ENCODE peak calls at places on chromosomes 4 and X, in seven cellular contexts. N, K, Y, L, B, W and E are unnamed samples.

GRCh38 chrX:119249836-119250340 is 13.8 kb downstream of the PGRMC1 start:
- DNase-seq in K (no peak), B (peak), L (no peak), Y (no peak), W (no peak), N (no peak), E (no peak)

GRCh38 chrX:24167719-24168472 is 18.4 kb downstream of the ZFX start:
- DNase-seq in B (peak), K (no peak), N (no peak), W (no peak), Y (no peak), L (no peak), E (peak)

GRCh38 chr4:73828945-73829344 is 7.5 kb upstream of the CXCL6 start:
- DNase-seq in K (no peak), N (no peak), W (peak), B (no peak), L (no peak), Y (peak), E (no peak)

GRCh38 chrX:2928127-2928582 is 984 bp downstream of the ARSD start:
- DNase-seq in K (peak), W (no peak), L (no peak), B (no peak), N (peak), Y (no peak), E (peak)

GRCh38 chr4:25865586-25865985 is 2.8 kb upstream of the SEL1L3 start:
- DNase-seq in L (peak), B (no peak), N (no peak), W (peak), Y (no peak), K (no peak), E (no peak)

GRCh38 chr4:117811731-117812130 is 222.6 kb upstream of the NDST3 start:
- DNase-seq in Y (no peak), B (no peak), K (no peak), W (no peak), L (no peak), N (no peak), E (no peak)

GRCh38 chr4:153432971-153433752 is 33.0 kb upstream of the TMEM131L start:
- DNase-seq in K (peak), L (peak), N (peak), B (peak), W (peak), Y (peak), E (peak)

GRCh38 chrX:33195698-33196097 is 15.7 kb downstream of the DMD start:
- DNase-seq in K (no peak), Y (no peak), W (no peak), L (no peak), B (no peak), N (no peak), E (no peak)

GRCh38 chrX:78024349-78025108 is 55.1 kb upstream of the PGAM4 start:
- DNase-seq in W (peak), B (peak), N (no peak), K (peak), Y (no peak), L (peak), E (peak)

GRCh38 chrX:96957718-96958117 is 74.0 kb downstream of the RPA4 start:
- DNase-seq in Y (no peak), B (no peak), N (no peak), W (no peak), K (no peak), L (no peak), E (no peak)

GRCh38 chr4:102564399-102564921 is 63.3 kb downstream of the NFKB1 start:
- DNase-seq in Y (no peak), L (no peak), N (no peak), B (peak), W (peak), K (no peak), E (peak)

GRCh38 chr4:84158670-84159069 is 340.4 kb downstream of the NKX6-1 start:
- DNase-seq in Y (no peak), L (no peak), N (no peak), B (no peak), K (no peak), W (no peak), E (no peak)

GRCh38 chrX:150767475-150768131 is 74.4 kb downstream of the MTMR1 start:
- DNase-seq in B (peak), L (peak), W (peak), Y (peak), K (no peak), N (no peak), E (peak)

GRCh38 chr4:85717366-85717765 is 242.4 kb downstream of the ARHGAP24 start:
- DNase-seq in K (no peak), Y (no peak), W (no peak), L (no peak), B (peak), N (no peak), E (no peak)